ENCODE peak calls at places on chromosomes 13 and 19, in eight cellular contexts. R is small intestine; Q is HuH-7.5; G is CD8-positive, alpha-beta T cell; X is AG04450; U is NCI-H2081; W is RWPE1; K is iris pigment epithelial cell. S is an unnamed sample.

GRCh38 chr19:11767633-11768133 is 883 bp downstream of the ZNF441 start:
- DNase-seq in R (peak; percentile 72), Q (peak; percentile 25), G (peak; percentile 18), X (no peak), U (no peak), W (peak; percentile 13), K (peak; percentile 34), S (peak; percentile 4)

GRCh38 chr13:112991611-112992010 is 22.6 kb downstream of the MCF2L start:
- DNase-seq in R (no peak), Q (no peak), G (no peak), X (no peak), U (no peak), W (no peak), K (no peak), S (no peak)

GRCh38 chr13:65410791-65411190 is 1819.3 kb downstream of the PCDH9 start:
- DNase-seq in R (no peak), Q (no peak), G (no peak), X (no peak), U (no peak), W (no peak), K (no peak), S (no peak)

GRCh38 chr19:19296953-19297689 is 23.2 kb downstream of the SUGP1 start:
- DNase-seq in R (no peak), Q (no peak), G (no peak), X (no peak), U (no peak), W (no peak), K (no peak), S (no peak)

GRCh38 chr13:106105153-106105552 is 430.3 kb downstream of the EFNB2 start:
- DNase-seq in R (no peak), Q (no peak), G (no peak), X (no peak), U (no peak), W (no peak), K (peak; percentile 27), S (no peak)

GRCh38 chr13:87622921-87623320 is 48.2 kb upstream of the SLITRK5 start:
- DNase-seq in R (no peak), Q (no peak), G (no peak), X (no peak), U (peak; percentile 28), W (no peak), K (no peak), S (no peak)

GRCh38 chr19:2477141-2477710 is 1.3 kb downstream of the GADD45B start:
- DNase-seq in R (peak; percentile 59), Q (no peak), G (no peak), X (no peak), U (no peak), W (no peak), K (peak; percentile 51), S (peak; percentile 32)

GRCh38 chr13:30906411-30906990 is 430 bp downstream of the MEDAG start:
- DNase-seq in R (no peak), Q (no peak), G (no peak), X (no peak), U (no peak), W (no peak), K (no peak), S (no peak)

GRCh38 chr19:43504426-43505185 is at the start of gene PHLDB3:
- DNase-seq in R (peak; percentile 61), Q (peak; percentile 50), G (peak; percentile 38), X (no peak), U (peak; percentile 46), W (no peak), K (peak; percentile 27), S (peak; percentile 36)

GRCh38 chr19:56120371-56121179 is 520 bp downstream of the ZNF787 start:
- DNase-seq in R (peak; percentile 92), Q (peak; percentile 98), G (peak; percentile 68), X (no peak), U (peak; percentile 74), W (peak; percentile 80), K (peak; percentile 79), S (peak; percentile 72)

GRCh38 chr19:50425581-50425980 is 6.8 kb downstream of the SPIB start:
- DNase-seq in R (no peak), Q (no peak), G (no peak), X (no peak), U (no peak), W (no peak), K (no peak), S (no peak)

GRCh38 chr19:58407658-58408151 is 744 bp upstream of the ZNF584 start:
- DNase-seq in R (no peak), Q (peak; percentile 43), G (no peak), X (no peak), U (no peak), W (no peak), K (no peak), S (no peak)

GRCh38 chr13:52374873-52375411 is 31.0 kb downstream of the THSD1 start:
- DNase-seq in R (no peak), Q (no peak), G (no peak), X (no peak), U (no peak), W (no peak), K (no peak), S (no peak)

GRCh38 chr13:44293908-44294735 is 79.5 kb upstream of the SERP2 start:
- DNase-seq in R (no peak), Q (no peak), G (no peak), X (no peak), U (no peak), W (no peak), K (peak; percentile 62), S (no peak)

GRCh38 chr19:17757125-17757524 is 5.8 kb downstream of the FCHO1 start:
- DNase-seq in R (peak; percentile 58), Q (no peak), G (no peak), X (no peak), U (peak; percentile 33), W (peak; percentile 73), K (peak; percentile 73), S (no peak)

GRCh38 chr13:51646041-51646670 is 61.9 kb downstream of the WDFY2 start:
- DNase-seq in R (no peak), Q (no peak), G (no peak), X (no peak), U (no peak), W (no peak), K (no peak), S (no peak)

GRCh38 chr13:101258071-101258470 is 158.2 kb downstream of the NALCN start:
- DNase-seq in R (no peak), Q (no peak), G (no peak), X (no peak), U (no peak), W (peak; percentile 44), K (peak; percentile 89), S (peak; percentile 0)

GRCh38 chr19:21474671-21475181 is 30.7 kb upstream of the ZNF429 start:
- DNase-seq in R (no peak), Q (no peak), G (peak; percentile 59), X (peak; percentile 2), U (no peak), W (peak; percentile 82), K (peak; percentile 83), S (peak; percentile 62)

GRCh38 chr13:100131863-100132574 is 43.1 kb downstream of the PCCA start:
- DNase-seq in R (no peak), Q (no peak), G (no peak), X (peak; percentile 23), U (no peak), W (peak; percentile 98), K (peak; percentile 98), S (no peak)

GRCh38 chr13:104823709-104824108 is 1711.8 kb downstream of the EFNB2 start:
- DNase-seq in R (no peak), Q (no peak), G (no peak), X (no peak), U (no peak), W (no peak), K (no peak), S (no peak)

GRCh38 chr19:11088508-11089253 is 582 bp upstream of the LDLR start:
- DNase-seq in R (peak; percentile 48), Q (no peak), G (no peak), X (no peak), U (no peak), W (no peak), K (no peak), S (no peak)

GRCh38 chr13:38341149-38341692 is 8.4 kb upstream of the UFM1 start:
- DNase-seq in R (no peak), Q (no peak), G (no peak), X (no peak), U (no peak), W (no peak), K (no peak), S (no peak)

GRCh38 chr19:632228-633067 is 889 bp downstream of the POLRMT start:
- DNase-seq in R (peak; percentile 80), Q (peak; percentile 95), G (no peak), X (no peak), U (peak; percentile 4), W (peak; percentile 62), K (peak; percentile 69), S (no peak)

GRCh38 chr13:79593611-79594275 is 112.8 kb downstream of the NDFIP2 start:
- DNase-seq in R (no peak), Q (no peak), G (no peak), X (no peak), U (no peak), W (peak; percentile 30), K (peak; percentile 78), S (no peak)

S was measured in T-helper 9 cell.